ENCODE peak calls at places on chromosomes 2 and 18, in ten cellular contexts. One of them, this sample, is unnamed.

GRCh38 chr2:132037527-132038178 is 124.1 kb downstream of the ANKRD30BL start:
- DNase-seq in Daoy: peak
- DNase-seq in iPS DF 19.7: no peak
- DNase-seq in AG04450: no peak
- DNase-seq in activated T-cell treated with anti-CD3 and anti-CD28 coated beads, Interleukin-2, amount 50 U/mL, for 24 hours: peak
- DNase-seq in NCI-H1092: no peak
- DNase-seq in AG10803: no peak
- DNase-seq in chondrocyte: peak
- DNase-seq in kidney glomerular epithelial cell: no peak
- DNase-seq in NCI-H510A treated with DMSO at 0.1 percent for 48 hours: peak
- DNase-seq in this sample: peak

GRCh38 chr2:230693411-230693810 is 19.2 kb upstream of the CAB39 start:
- DNase-seq in Daoy: no peak
- DNase-seq in iPS DF 19.7: no peak
- DNase-seq in AG04450: no peak
- DNase-seq in activated T-cell treated with anti-CD3 and anti-CD28 coated beads, Interleukin-2, amount 50 U/mL, for 24 hours: no peak
- DNase-seq in NCI-H1092: no peak
- DNase-seq in AG10803: no peak
- DNase-seq in chondrocyte: no peak
- DNase-seq in kidney glomerular epithelial cell: no peak
- DNase-seq in NCI-H510A treated with DMSO at 0.1 percent for 48 hours: no peak
- DNase-seq in this sample: no peak

GRCh38 chr18:31197676-31198075 is 35.0 kb upstream of the DSC1 start:
- DNase-seq in Daoy: peak
- DNase-seq in iPS DF 19.7: no peak
- DNase-seq in AG04450: no peak
- DNase-seq in activated T-cell treated with anti-CD3 and anti-CD28 coated beads, Interleukin-2, amount 50 U/mL, for 24 hours: no peak
- DNase-seq in NCI-H1092: no peak
- DNase-seq in AG10803: no peak
- DNase-seq in chondrocyte: no peak
- DNase-seq in kidney glomerular epithelial cell: peak
- DNase-seq in NCI-H510A treated with DMSO at 0.1 percent for 48 hours: peak
- DNase-seq in this sample: no peak

GRCh38 chr18:42092848-42093247 is 137.8 kb downstream of the PIK3C3 start:
- DNase-seq in Daoy: no peak
- DNase-seq in iPS DF 19.7: no peak
- DNase-seq in AG04450: no peak
- DNase-seq in activated T-cell treated with anti-CD3 and anti-CD28 coated beads, Interleukin-2, amount 50 U/mL, for 24 hours: no peak
- DNase-seq in NCI-H1092: no peak
- DNase-seq in AG10803: peak
- DNase-seq in chondrocyte: no peak
- DNase-seq in kidney glomerular epithelial cell: no peak
- DNase-seq in NCI-H510A treated with DMSO at 0.1 percent for 48 hours: no peak
- DNase-seq in this sample: no peak

GRCh38 chr2:112547333-112547732 is 5.1 kb downstream of the POLR1B start:
- DNase-seq in Daoy: no peak
- DNase-seq in iPS DF 19.7: no peak
- DNase-seq in AG04450: peak
- DNase-seq in activated T-cell treated with anti-CD3 and anti-CD28 coated beads, Interleukin-2, amount 50 U/mL, for 24 hours: no peak
- DNase-seq in NCI-H1092: no peak
- DNase-seq in AG10803: peak
- DNase-seq in chondrocyte: no peak
- DNase-seq in kidney glomerular epithelial cell: peak
- DNase-seq in NCI-H510A treated with DMSO at 0.1 percent for 48 hours: no peak
- DNase-seq in this sample: no peak

GRCh38 chr2:150369862-150370261 is 117.6 kb downstream of the RND3 start:
- DNase-seq in Daoy: no peak
- DNase-seq in iPS DF 19.7: no peak
- DNase-seq in AG04450: no peak
- DNase-seq in activated T-cell treated with anti-CD3 and anti-CD28 coated beads, Interleukin-2, amount 50 U/mL, for 24 hours: no peak
- DNase-seq in NCI-H1092: no peak
- DNase-seq in AG10803: no peak
- DNase-seq in chondrocyte: no peak
- DNase-seq in kidney glomerular epithelial cell: no peak
- DNase-seq in NCI-H510A treated with DMSO at 0.1 percent for 48 hours: no peak
- DNase-seq in this sample: no peak

GRCh38 chr2:166417669-166418068 is 41.9 kb upstream of the SCN9A start:
- DNase-seq in Daoy: peak
- DNase-seq in iPS DF 19.7: no peak
- DNase-seq in AG04450: no peak
- DNase-seq in activated T-cell treated with anti-CD3 and anti-CD28 coated beads, Interleukin-2, amount 50 U/mL, for 24 hours: no peak
- DNase-seq in NCI-H1092: peak
- DNase-seq in AG10803: peak
- DNase-seq in chondrocyte: no peak
- DNase-seq in kidney glomerular epithelial cell: peak
- DNase-seq in NCI-H510A treated with DMSO at 0.1 percent for 48 hours: peak
- DNase-seq in this sample: no peak

GRCh38 chr2:199282309-199282708 is 175.4 kb downstream of the SATB2 start:
- DNase-seq in Daoy: no peak
- DNase-seq in iPS DF 19.7: no peak
- DNase-seq in AG04450: no peak
- DNase-seq in activated T-cell treated with anti-CD3 and anti-CD28 coated beads, Interleukin-2, amount 50 U/mL, for 24 hours: no peak
- DNase-seq in NCI-H1092: no peak
- DNase-seq in AG10803: no peak
- DNase-seq in chondrocyte: no peak
- DNase-seq in kidney glomerular epithelial cell: no peak
- DNase-seq in NCI-H510A treated with DMSO at 0.1 percent for 48 hours: no peak
- DNase-seq in this sample: no peak

GRCh38 chr2:120734930-120735611 is 597 bp upstream of the GLI2 start:
- DNase-seq in Daoy: no peak
- DNase-seq in iPS DF 19.7: no peak
- DNase-seq in AG04450: no peak
- DNase-seq in activated T-cell treated with anti-CD3 and anti-CD28 coated beads, Interleukin-2, amount 50 U/mL, for 24 hours: no peak
- DNase-seq in NCI-H1092: no peak
- DNase-seq in AG10803: peak
- DNase-seq in chondrocyte: no peak
- DNase-seq in kidney glomerular epithelial cell: no peak
- DNase-seq in NCI-H510A treated with DMSO at 0.1 percent for 48 hours: no peak
- DNase-seq in this sample: no peak

GRCh38 chr2:239116456-239117246 is 268.8 kb downstream of the TWIST2 start:
- DNase-seq in Daoy: peak
- DNase-seq in iPS DF 19.7: no peak
- DNase-seq in AG04450: no peak
- DNase-seq in activated T-cell treated with anti-CD3 and anti-CD28 coated beads, Interleukin-2, amount 50 U/mL, for 24 hours: no peak
- DNase-seq in NCI-H1092: no peak
- DNase-seq in AG10803: peak
- DNase-seq in chondrocyte: no peak
- DNase-seq in kidney glomerular epithelial cell: no peak
- DNase-seq in NCI-H510A treated with DMSO at 0.1 percent for 48 hours: no peak
- DNase-seq in this sample: no peak

GRCh38 chr2:65991332-65991731 is 443.6 kb upstream of the MEIS1 start:
- DNase-seq in Daoy: peak
- DNase-seq in iPS DF 19.7: no peak
- DNase-seq in AG04450: no peak
- DNase-seq in activated T-cell treated with anti-CD3 and anti-CD28 coated beads, Interleukin-2, amount 50 U/mL, for 24 hours: no peak
- DNase-seq in NCI-H1092: no peak
- DNase-seq in AG10803: no peak
- DNase-seq in chondrocyte: no peak
- DNase-seq in kidney glomerular epithelial cell: no peak
- DNase-seq in NCI-H510A treated with DMSO at 0.1 percent for 48 hours: peak
- DNase-seq in this sample: peak

GRCh38 chr2:127197475-127198385 is 22.4 kb downstream of the CYP27C1 start:
- DNase-seq in Daoy: peak
- DNase-seq in iPS DF 19.7: no peak
- DNase-seq in AG04450: no peak
- DNase-seq in activated T-cell treated with anti-CD3 and anti-CD28 coated beads, Interleukin-2, amount 50 U/mL, for 24 hours: peak
- DNase-seq in NCI-H1092: peak
- DNase-seq in AG10803: peak
- DNase-seq in chondrocyte: no peak
- DNase-seq in kidney glomerular epithelial cell: peak
- DNase-seq in NCI-H510A treated with DMSO at 0.1 percent for 48 hours: peak
- DNase-seq in this sample: peak

GRCh38 chr2:200862532-200863000 is 1.9 kb downstream of the CLK1 start:
- DNase-seq in Daoy: peak
- DNase-seq in iPS DF 19.7: no peak
- DNase-seq in AG04450: no peak
- DNase-seq in activated T-cell treated with anti-CD3 and anti-CD28 coated beads, Interleukin-2, amount 50 U/mL, for 24 hours: peak
- DNase-seq in NCI-H1092: no peak
- DNase-seq in AG10803: peak
- DNase-seq in chondrocyte: no peak
- DNase-seq in kidney glomerular epithelial cell: peak
- DNase-seq in NCI-H510A treated with DMSO at 0.1 percent for 48 hours: peak
- DNase-seq in this sample: no peak

GRCh38 chr2:168365094-168365621 is 90.9 kb upstream of the CERS6 start:
- DNase-seq in Daoy: no peak
- DNase-seq in iPS DF 19.7: no peak
- DNase-seq in AG04450: no peak
- DNase-seq in activated T-cell treated with anti-CD3 and anti-CD28 coated beads, Interleukin-2, amount 50 U/mL, for 24 hours: no peak
- DNase-seq in NCI-H1092: no peak
- DNase-seq in AG10803: no peak
- DNase-seq in chondrocyte: no peak
- DNase-seq in kidney glomerular epithelial cell: no peak
- DNase-seq in NCI-H510A treated with DMSO at 0.1 percent for 48 hours: no peak
- DNase-seq in this sample: no peak

GRCh38 chr2:27379840-27380625 is 501 bp downstream of the ZNF513 start:
- DNase-seq in Daoy: peak
- DNase-seq in iPS DF 19.7: no peak
- DNase-seq in AG04450: no peak
- DNase-seq in activated T-cell treated with anti-CD3 and anti-CD28 coated beads, Interleukin-2, amount 50 U/mL, for 24 hours: no peak
- DNase-seq in NCI-H1092: no peak
- DNase-seq in AG10803: peak
- DNase-seq in chondrocyte: no peak
- DNase-seq in kidney glomerular epithelial cell: no peak
- DNase-seq in NCI-H510A treated with DMSO at 0.1 percent for 48 hours: no peak
- DNase-seq in this sample: peak

GRCh38 chr2:185466915-185467314 is 271.7 kb upstream of the FSIP2 start:
- DNase-seq in Daoy: no peak
- DNase-seq in iPS DF 19.7: no peak
- DNase-seq in AG04450: no peak
- DNase-seq in activated T-cell treated with anti-CD3 and anti-CD28 coated beads, Interleukin-2, amount 50 U/mL, for 24 hours: no peak
- DNase-seq in NCI-H1092: no peak
- DNase-seq in AG10803: no peak
- DNase-seq in chondrocyte: no peak
- DNase-seq in kidney glomerular epithelial cell: no peak
- DNase-seq in NCI-H510A treated with DMSO at 0.1 percent for 48 hours: no peak
- DNase-seq in this sample: no peak

GRCh38 chr2:170235860-170236638 is 58.1 kb downstream of the MYO3B start:
- DNase-seq in Daoy: peak
- DNase-seq in iPS DF 19.7: peak
- DNase-seq in AG04450: no peak
- DNase-seq in activated T-cell treated with anti-CD3 and anti-CD28 coated beads, Interleukin-2, amount 50 U/mL, for 24 hours: no peak
- DNase-seq in NCI-H1092: peak
- DNase-seq in AG10803: peak
- DNase-seq in chondrocyte: no peak
- DNase-seq in kidney glomerular epithelial cell: peak
- DNase-seq in NCI-H510A treated with DMSO at 0.1 percent for 48 hours: peak
- DNase-seq in this sample: peak

GRCh38 chr2:32064021-32064678 is 794 bp downstream of the SPAST start:
- DNase-seq in Daoy: peak
- DNase-seq in iPS DF 19.7: no peak
- DNase-seq in AG04450: no peak
- DNase-seq in activated T-cell treated with anti-CD3 and anti-CD28 coated beads, Interleukin-2, amount 50 U/mL, for 24 hours: no peak
- DNase-seq in NCI-H1092: no peak
- DNase-seq in AG10803: no peak
- DNase-seq in chondrocyte: no peak
- DNase-seq in kidney glomerular epithelial cell: no peak
- DNase-seq in NCI-H510A treated with DMSO at 0.1 percent for 48 hours: peak
- DNase-seq in this sample: no peak

GRCh38 chr2:11203480-11203879 is 48.2 kb downstream of the SLC66A3 start:
- DNase-seq in Daoy: peak
- DNase-seq in iPS DF 19.7: no peak
- DNase-seq in AG04450: no peak
- DNase-seq in activated T-cell treated with anti-CD3 and anti-CD28 coated beads, Interleukin-2, amount 50 U/mL, for 24 hours: no peak
- DNase-seq in NCI-H1092: no peak
- DNase-seq in AG10803: peak
- DNase-seq in chondrocyte: no peak
- DNase-seq in kidney glomerular epithelial cell: no peak
- DNase-seq in NCI-H510A treated with DMSO at 0.1 percent for 48 hours: no peak
- DNase-seq in this sample: no peak

GRCh38 chr2:200397785-200398184 is 91.3 kb downstream of the SPATS2L start:
- DNase-seq in Daoy: peak
- DNase-seq in iPS DF 19.7: no peak
- DNase-seq in AG04450: no peak
- DNase-seq in activated T-cell treated with anti-CD3 and anti-CD28 coated beads, Interleukin-2, amount 50 U/mL, for 24 hours: no peak
- DNase-seq in NCI-H1092: no peak
- DNase-seq in AG10803: no peak
- DNase-seq in chondrocyte: no peak
- DNase-seq in kidney glomerular epithelial cell: peak
- DNase-seq in NCI-H510A treated with DMSO at 0.1 percent for 48 hours: no peak
- DNase-seq in this sample: no peak

GRCh38 chr18:57998461-57998860 is 45.6 kb upstream of the NEDD4L start:
- DNase-seq in Daoy: no peak
- DNase-seq in iPS DF 19.7: no peak
- DNase-seq in AG04450: no peak
- DNase-seq in activated T-cell treated with anti-CD3 and anti-CD28 coated beads, Interleukin-2, amount 50 U/mL, for 24 hours: no peak
- DNase-seq in NCI-H1092: no peak
- DNase-seq in AG10803: no peak
- DNase-seq in chondrocyte: no peak
- DNase-seq in kidney glomerular epithelial cell: no peak
- DNase-seq in NCI-H510A treated with DMSO at 0.1 percent for 48 hours: no peak
- DNase-seq in this sample: no peak

GRCh38 chr2:54459037-54459441 is 2.9 kb downstream of the SPTBN1 start:
- DNase-seq in Daoy: peak
- DNase-seq in iPS DF 19.7: no peak
- DNase-seq in AG04450: no peak
- DNase-seq in activated T-cell treated with anti-CD3 and anti-CD28 coated beads, Interleukin-2, amount 50 U/mL, for 24 hours: no peak
- DNase-seq in NCI-H1092: no peak
- DNase-seq in AG10803: peak
- DNase-seq in chondrocyte: no peak
- DNase-seq in kidney glomerular epithelial cell: peak
- DNase-seq in NCI-H510A treated with DMSO at 0.1 percent for 48 hours: no peak
- DNase-seq in this sample: no peak

GRCh38 chr18:58528011-58528367 is 100.9 kb downstream of the ALPK2 start:
- DNase-seq in Daoy: no peak
- DNase-seq in iPS DF 19.7: no peak
- DNase-seq in AG04450: no peak
- DNase-seq in activated T-cell treated with anti-CD3 and anti-CD28 coated beads, Interleukin-2, amount 50 U/mL, for 24 hours: no peak
- DNase-seq in NCI-H1092: no peak
- DNase-seq in AG10803: peak
- DNase-seq in chondrocyte: no peak
- DNase-seq in kidney glomerular epithelial cell: no peak
- DNase-seq in NCI-H510A treated with DMSO at 0.1 percent for 48 hours: no peak
- DNase-seq in this sample: no peak

GRCh38 chr2:241902357-241902991 is 32.9 kb downstream of the RTP5 start:
- DNase-seq in Daoy: no peak
- DNase-seq in iPS DF 19.7: no peak
- DNase-seq in AG04450: no peak
- DNase-seq in activated T-cell treated with anti-CD3 and anti-CD28 coated beads, Interleukin-2, amount 50 U/mL, for 24 hours: no peak
- DNase-seq in NCI-H1092: no peak
- DNase-seq in AG10803: no peak
- DNase-seq in chondrocyte: peak
- DNase-seq in kidney glomerular epithelial cell: no peak
- DNase-seq in NCI-H510A treated with DMSO at 0.1 percent for 48 hours: no peak
- DNase-seq in this sample: no peak

GRCh38 chr18:11607897-11608296 is 1.5 kb upstream of the SLC35G4 start:
- DNase-seq in Daoy: no peak
- DNase-seq in iPS DF 19.7: no peak
- DNase-seq in AG04450: no peak
- DNase-seq in activated T-cell treated with anti-CD3 and anti-CD28 coated beads, Interleukin-2, amount 50 U/mL, for 24 hours: no peak
- DNase-seq in NCI-H1092: no peak
- DNase-seq in AG10803: peak
- DNase-seq in chondrocyte: no peak
- DNase-seq in kidney glomerular epithelial cell: no peak
- DNase-seq in NCI-H510A treated with DMSO at 0.1 percent for 48 hours: no peak
- DNase-seq in this sample: no peak

GRCh38 chr2:191245869-191246531 is 796 bp downstream of the MYO1B start:
- DNase-seq in Daoy: peak
- DNase-seq in iPS DF 19.7: peak
- DNase-seq in AG04450: no peak
- DNase-seq in activated T-cell treated with anti-CD3 and anti-CD28 coated beads, Interleukin-2, amount 50 U/mL, for 24 hours: peak
- DNase-seq in NCI-H1092: no peak
- DNase-seq in AG10803: peak
- DNase-seq in chondrocyte: no peak
- DNase-seq in kidney glomerular epithelial cell: peak
- DNase-seq in NCI-H510A treated with DMSO at 0.1 percent for 48 hours: peak
- DNase-seq in this sample: peak

GRCh38 chr2:238512247-238512867 is 85.6 kb downstream of the ASB1 start:
- DNase-seq in Daoy: no peak
- DNase-seq in iPS DF 19.7: no peak
- DNase-seq in AG04450: no peak
- DNase-seq in activated T-cell treated with anti-CD3 and anti-CD28 coated beads, Interleukin-2, amount 50 U/mL, for 24 hours: no peak
- DNase-seq in NCI-H1092: no peak
- DNase-seq in AG10803: no peak
- DNase-seq in chondrocyte: no peak
- DNase-seq in kidney glomerular epithelial cell: no peak
- DNase-seq in NCI-H510A treated with DMSO at 0.1 percent for 48 hours: no peak
- DNase-seq in this sample: no peak

GRCh38 chr2:95122197-95122551 is 566 bp upstream of the MRPS5 start:
- DNase-seq in Daoy: no peak
- DNase-seq in iPS DF 19.7: no peak
- DNase-seq in AG04450: no peak
- DNase-seq in activated T-cell treated with anti-CD3 and anti-CD28 coated beads, Interleukin-2, amount 50 U/mL, for 24 hours: no peak
- DNase-seq in NCI-H1092: no peak
- DNase-seq in AG10803: no peak
- DNase-seq in chondrocyte: no peak
- DNase-seq in kidney glomerular epithelial cell: no peak
- DNase-seq in NCI-H510A treated with DMSO at 0.1 percent for 48 hours: peak
- DNase-seq in this sample: no peak